ENCODE peak calls at places on chromosomes 3 and 15, in nine cellular contexts. One of them, this sample, is unnamed.
A peak's percentile ranks its signal among the peaks of the same experiment; 100 is the strongest.

GRCh38 chr15:31403606-31404005 is 77.0 kb downstream of the KLF13 start:
- DNase-seq in BE2C: no peak
- DNase-seq in pancreas: no peak
- DNase-seq in left lung: no peak
- DNase-seq in progenitor cell of endocrine pancreas: no peak
- DNase-seq in fibroblast of pulmonary artery: peak; percentile 75
- DNase-seq in nephron progenitor cell: no peak
- DNase-seq in lower lobe of right lung: no peak
- DNase-seq in AG04450: no peak
- DNase-seq in this sample: no peak

GRCh38 chr15:41581110-41581509 is 22.1 kb downstream of the TYRO3 start:
- DNase-seq in AG04450: no peak
- DNase-seq in lower lobe of right lung: no peak
- DNase-seq in progenitor cell of endocrine pancreas: no peak
- DNase-seq in nephron progenitor cell: no peak
- DNase-seq in BE2C: no peak
- DNase-seq in left lung: no peak
- DNase-seq in fibroblast of pulmonary artery: no peak
- DNase-seq in pancreas: no peak
- DNase-seq in this sample: no peak

GRCh38 chr15:70180186-70180875 is 82.6 kb upstream of the TLE3 start:
- DNase-seq in nephron progenitor cell: no peak
- DNase-seq in fibroblast of pulmonary artery: no peak
- DNase-seq in pancreas: no peak
- DNase-seq in lower lobe of right lung: no peak
- DNase-seq in left lung: no peak
- DNase-seq in progenitor cell of endocrine pancreas: no peak
- DNase-seq in AG04450: no peak
- DNase-seq in BE2C: no peak
- DNase-seq in this sample: no peak

GRCh38 chr3:134710313-134710680 is 59.5 kb upstream of the KY start:
- DNase-seq in BE2C: no peak
- DNase-seq in progenitor cell of endocrine pancreas: no peak
- DNase-seq in pancreas: no peak
- DNase-seq in AG04450: no peak
- DNase-seq in nephron progenitor cell: no peak
- DNase-seq in fibroblast of pulmonary artery: no peak
- DNase-seq in lower lobe of right lung: no peak
- DNase-seq in left lung: no peak
- DNase-seq in this sample: no peak

GRCh38 chr3:155230382-155230781 is 63.1 kb downstream of the STRIT1 start:
- DNase-seq in left lung: no peak
- DNase-seq in AG04450: no peak
- DNase-seq in pancreas: no peak
- DNase-seq in lower lobe of right lung: no peak
- DNase-seq in progenitor cell of endocrine pancreas: no peak
- DNase-seq in BE2C: no peak
- DNase-seq in fibroblast of pulmonary artery: peak; percentile 75
- DNase-seq in nephron progenitor cell: no peak
- DNase-seq in this sample: no peak

GRCh38 chr3:60757724-60758123 is 493.5 kb downstream of the FHIT start:
- DNase-seq in progenitor cell of endocrine pancreas: no peak
- DNase-seq in BE2C: no peak
- DNase-seq in pancreas: no peak
- DNase-seq in left lung: no peak
- DNase-seq in nephron progenitor cell: no peak
- DNase-seq in lower lobe of right lung: no peak
- DNase-seq in AG04450: no peak
- DNase-seq in fibroblast of pulmonary artery: no peak
- DNase-seq in this sample: no peak

GRCh38 chr3:106423321-106424225 is 554.8 kb upstream of the CBLB start:
- DNase-seq in lower lobe of right lung: no peak
- DNase-seq in pancreas: no peak
- DNase-seq in progenitor cell of endocrine pancreas: no peak
- DNase-seq in AG04450: no peak
- DNase-seq in fibroblast of pulmonary artery: peak; percentile 56
- DNase-seq in nephron progenitor cell: no peak
- DNase-seq in left lung: no peak
- DNase-seq in BE2C: no peak
- DNase-seq in this sample: no peak

GRCh38 chr3:27357665-27358258 is 11.4 kb downstream of the NEK10 start:
- DNase-seq in nephron progenitor cell: peak; percentile 45
- DNase-seq in left lung: peak; percentile 41
- DNase-seq in pancreas: peak; percentile 55
- DNase-seq in fibroblast of pulmonary artery: peak; percentile 76
- DNase-seq in AG04450: no peak
- DNase-seq in progenitor cell of endocrine pancreas: no peak
- DNase-seq in BE2C: peak; percentile 43
- DNase-seq in lower lobe of right lung: no peak
- DNase-seq in this sample: no peak

GRCh38 chr15:73305331-73306211 is 63.2 kb downstream of the HCN4 start:
- DNase-seq in AG04450: peak; percentile 13
- DNase-seq in fibroblast of pulmonary artery: peak; percentile 82
- DNase-seq in left lung: peak; percentile 49
- DNase-seq in nephron progenitor cell: peak; percentile 56
- DNase-seq in progenitor cell of endocrine pancreas: no peak
- DNase-seq in BE2C: peak; percentile 69
- DNase-seq in pancreas: no peak
- DNase-seq in lower lobe of right lung: no peak
- DNase-seq in this sample: peak; percentile 57

GRCh38 chr3:9828801-9829755 is 14.7 kb downstream of the RPUSD3 start:
- DNase-seq in fibroblast of pulmonary artery: no peak
- DNase-seq in AG04450: no peak
- DNase-seq in BE2C: no peak
- DNase-seq in left lung: no peak
- DNase-seq in pancreas: no peak
- DNase-seq in lower lobe of right lung: peak; percentile 38
- DNase-seq in nephron progenitor cell: no peak
- DNase-seq in progenitor cell of endocrine pancreas: no peak
- DNase-seq in this sample: no peak

GRCh38 chr15:98776607-98777281 is 128.4 kb downstream of the IGF1R start:
- DNase-seq in progenitor cell of endocrine pancreas: peak; percentile 37
- DNase-seq in pancreas: peak; percentile 58
- DNase-seq in BE2C: peak; percentile 51
- DNase-seq in left lung: peak; percentile 52
- DNase-seq in lower lobe of right lung: peak; percentile 66
- DNase-seq in fibroblast of pulmonary artery: peak; percentile 35
- DNase-seq in nephron progenitor cell: peak; percentile 68
- DNase-seq in AG04450: no peak
- DNase-seq in this sample: no peak

GRCh38 chr15:48109212-48109611 is 11.6 kb upstream of the SLC24A5 start:
- DNase-seq in AG04450: no peak
- DNase-seq in nephron progenitor cell: no peak
- DNase-seq in progenitor cell of endocrine pancreas: no peak
- DNase-seq in left lung: no peak
- DNase-seq in lower lobe of right lung: no peak
- DNase-seq in BE2C: peak; percentile 17
- DNase-seq in fibroblast of pulmonary artery: no peak
- DNase-seq in pancreas: no peak
- DNase-seq in this sample: no peak

GRCh38 chr15:48109856-48110531 is 10.8 kb upstream of the SLC24A5 start:
- DNase-seq in fibroblast of pulmonary artery: no peak
- DNase-seq in BE2C: no peak
- DNase-seq in left lung: no peak
- DNase-seq in progenitor cell of endocrine pancreas: no peak
- DNase-seq in lower lobe of right lung: no peak
- DNase-seq in nephron progenitor cell: no peak
- DNase-seq in AG04450: no peak
- DNase-seq in pancreas: no peak
- DNase-seq in this sample: no peak

GRCh38 chr15:48112242-48112641 is 8.5 kb upstream of the SLC24A5 start:
- DNase-seq in nephron progenitor cell: peak; percentile 24
- DNase-seq in left lung: no peak
- DNase-seq in BE2C: peak; percentile 62
- DNase-seq in AG04450: no peak
- DNase-seq in fibroblast of pulmonary artery: peak; percentile 39
- DNase-seq in pancreas: peak; percentile 25
- DNase-seq in lower lobe of right lung: no peak
- DNase-seq in progenitor cell of endocrine pancreas: peak; percentile 15
- DNase-seq in this sample: no peak
- TF ChIP-seq CTCF in nephron progenitor cell: peak; percentile 31
- TF ChIP-seq CTCF in left lung: no peak
- TF ChIP-seq CTCF in BE2C: peak; percentile 85
- TF ChIP-seq CTCF in AG04450: peak; percentile 62
- TF ChIP-seq CTCF in fibroblast of pulmonary artery: peak; percentile 51
- TF ChIP-seq CTCF in pancreas: no peak
- TF ChIP-seq CTCF in lower lobe of right lung: no peak
- TF ChIP-seq CTCF in progenitor cell of endocrine pancreas: peak; percentile 58
- TF ChIP-seq CTCF in this sample: peak; percentile 74

GRCh38 chr15:100572362-100572983 is 29.5 kb downstream of the LINS1 start:
- DNase-seq in nephron progenitor cell: no peak
- DNase-seq in progenitor cell of endocrine pancreas: no peak
- DNase-seq in AG04450: no peak
- DNase-seq in fibroblast of pulmonary artery: peak; percentile 55
- DNase-seq in BE2C: no peak
- DNase-seq in lower lobe of right lung: no peak
- DNase-seq in pancreas: no peak
- DNase-seq in left lung: no peak
- DNase-seq in this sample: no peak
- TF ChIP-seq CTCF in nephron progenitor cell: peak; percentile 45
- TF ChIP-seq CTCF in progenitor cell of endocrine pancreas: peak; percentile 52
- TF ChIP-seq CTCF in AG04450: peak; percentile 38
- TF ChIP-seq CTCF in fibroblast of pulmonary artery: peak; percentile 35
- TF ChIP-seq CTCF in BE2C: no peak
- TF ChIP-seq CTCF in lower lobe of right lung: peak; percentile 46
- TF ChIP-seq CTCF in pancreas: no peak
- TF ChIP-seq CTCF in left lung: peak; percentile 48
- TF ChIP-seq CTCF in this sample: peak; percentile 38

DNA sequence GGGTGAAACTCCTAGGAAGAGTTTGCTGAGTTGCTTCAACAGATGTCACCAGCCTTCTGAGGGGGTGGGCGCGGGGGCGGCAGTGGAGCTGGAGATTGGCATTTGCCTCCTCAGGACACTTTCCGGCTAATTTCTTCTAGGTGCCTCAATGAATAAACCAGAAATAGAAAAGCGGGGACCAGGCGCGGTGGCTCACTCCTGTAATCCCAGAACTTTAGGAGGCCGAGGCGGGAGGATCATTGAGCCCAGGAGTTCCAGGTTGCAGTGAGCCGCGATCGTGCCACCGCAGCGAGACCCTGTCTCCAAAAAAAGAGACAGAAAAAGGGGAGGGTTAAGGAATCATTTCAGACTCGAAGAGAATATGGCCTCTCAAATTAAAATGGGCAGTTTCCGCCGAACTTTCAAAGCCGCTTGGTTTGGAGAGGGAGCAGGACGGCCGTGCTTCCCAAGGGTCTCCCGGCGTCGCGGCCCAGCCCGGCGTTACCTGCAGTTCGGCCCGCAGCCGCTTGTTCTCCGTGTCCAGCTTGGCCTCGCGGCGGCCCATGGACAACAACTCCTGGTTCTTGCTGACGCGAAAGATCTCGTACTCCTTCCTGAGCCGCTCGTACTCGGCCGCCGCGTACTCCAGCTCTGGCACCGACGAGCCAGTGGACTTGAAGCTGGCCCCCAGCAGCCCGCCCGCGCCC is 587 bp downstream of the NPHP3 start:
- DNase-seq in AG04450: no peak
- DNase-seq in BE2C: peak; percentile 74
- DNase-seq in fibroblast of pulmonary artery: peak; percentile 76
- DNase-seq in nephron progenitor cell: peak; percentile 23
- DNase-seq in lower lobe of right lung: peak; percentile 87
- DNase-seq in progenitor cell of endocrine pancreas: peak; percentile 60
- DNase-seq in left lung: peak; percentile 78
- DNase-seq in pancreas: peak; percentile 75
- DNase-seq in this sample: no peak
- TF ChIP-seq CTCF in AG04450: peak; percentile 38
- TF ChIP-seq CTCF in BE2C: peak; percentile 10
- TF ChIP-seq CTCF in fibroblast of pulmonary artery: peak; percentile 33
- TF ChIP-seq CTCF in nephron progenitor cell: no peak
- TF ChIP-seq CTCF in lower lobe of right lung: peak; percentile 42
- TF ChIP-seq CTCF in progenitor cell of endocrine pancreas: peak; percentile 60
- TF ChIP-seq CTCF in left lung: no peak
- TF ChIP-seq CTCF in pancreas: peak; percentile 29
- TF ChIP-seq CTCF in this sample: no peak

DNA sequence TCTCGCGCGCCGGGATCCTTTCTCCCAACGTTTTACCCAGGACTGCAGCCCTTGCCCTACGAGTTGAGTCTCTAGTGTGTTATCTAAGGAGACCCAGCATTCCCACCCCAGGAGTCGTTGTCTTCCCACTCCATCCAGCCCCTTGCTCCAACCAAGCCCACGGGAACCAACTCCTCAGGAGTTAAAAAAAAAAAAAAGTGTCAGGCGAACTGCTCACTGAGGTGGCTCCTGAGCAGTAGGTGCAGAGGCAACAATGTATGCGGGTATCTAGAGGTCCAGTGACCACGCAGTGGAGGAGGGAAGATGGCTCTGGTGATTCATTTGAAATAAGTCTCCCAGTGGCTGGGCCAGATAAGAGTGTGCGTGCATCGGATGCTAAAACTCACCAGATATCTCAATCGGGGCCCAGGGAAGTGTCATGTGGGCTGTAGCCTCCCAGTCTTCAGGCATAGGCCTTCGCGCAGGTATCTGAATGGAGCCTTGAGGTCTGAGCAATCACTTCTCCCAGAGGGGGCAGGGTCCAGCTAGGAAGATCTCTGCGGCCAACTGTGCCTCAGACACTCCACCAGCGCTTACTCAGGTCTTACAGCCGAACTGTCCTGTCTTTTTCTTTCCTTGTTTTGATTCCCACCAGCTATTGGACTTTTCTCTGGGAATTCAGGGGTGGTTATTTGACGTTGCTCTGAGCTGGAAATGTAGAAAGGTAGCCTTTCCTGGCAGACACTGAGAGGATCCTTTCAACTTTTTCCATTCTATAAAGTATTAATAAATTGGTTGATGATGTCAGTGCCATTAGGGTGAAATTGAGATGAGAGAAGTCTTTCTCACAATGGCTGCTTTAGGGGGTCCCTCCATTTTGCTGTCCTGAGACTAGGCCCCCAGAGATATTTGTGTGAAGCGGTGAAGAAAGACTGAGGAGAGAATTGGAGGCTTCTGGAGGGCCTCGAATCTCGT is 21.0 kb downstream of the ZIC4 start:
- DNase-seq in fibroblast of pulmonary artery: no peak
- DNase-seq in BE2C: no peak
- DNase-seq in nephron progenitor cell: no peak
- DNase-seq in AG04450: no peak
- DNase-seq in pancreas: no peak
- DNase-seq in left lung: no peak
- DNase-seq in progenitor cell of endocrine pancreas: no peak
- DNase-seq in lower lobe of right lung: no peak
- DNase-seq in this sample: no peak
- TF ChIP-seq CTCF in fibroblast of pulmonary artery: no peak
- TF ChIP-seq CTCF in BE2C: no peak
- TF ChIP-seq CTCF in nephron progenitor cell: no peak
- TF ChIP-seq CTCF in AG04450: no peak
- TF ChIP-seq CTCF in pancreas: no peak
- TF ChIP-seq CTCF in left lung: no peak
- TF ChIP-seq CTCF in progenitor cell of endocrine pancreas: no peak
- TF ChIP-seq CTCF in lower lobe of right lung: no peak
- TF ChIP-seq CTCF in this sample: no peak

GRCh38 chr15:35514759-35515158 is 31.2 kb downstream of the DPH6 start:
- DNase-seq in progenitor cell of endocrine pancreas: no peak
- DNase-seq in pancreas: no peak
- DNase-seq in lower lobe of right lung: no peak
- DNase-seq in fibroblast of pulmonary artery: peak; percentile 29
- DNase-seq in nephron progenitor cell: no peak
- DNase-seq in left lung: no peak
- DNase-seq in AG04450: no peak
- DNase-seq in BE2C: no peak
- DNase-seq in this sample: no peak

GRCh38 chr15:35522061-35522460 is 23.9 kb downstream of the DPH6 start:
- DNase-seq in lower lobe of right lung: no peak
- DNase-seq in pancreas: no peak
- DNase-seq in BE2C: peak; percentile 57
- DNase-seq in nephron progenitor cell: no peak
- DNase-seq in left lung: no peak
- DNase-seq in progenitor cell of endocrine pancreas: no peak
- DNase-seq in fibroblast of pulmonary artery: peak; percentile 52
- DNase-seq in AG04450: peak; percentile 3
- DNase-seq in this sample: no peak

GRCh38 chr15:35519536-35520149 is 26.3 kb downstream of the DPH6 start:
- DNase-seq in left lung: no peak
- DNase-seq in AG04450: peak; percentile 18
- DNase-seq in pancreas: no peak
- DNase-seq in fibroblast of pulmonary artery: peak; percentile 81
- DNase-seq in lower lobe of right lung: no peak
- DNase-seq in progenitor cell of endocrine pancreas: no peak
- DNase-seq in nephron progenitor cell: no peak
- DNase-seq in BE2C: no peak
- DNase-seq in this sample: no peak
- TF ChIP-seq CTCF in left lung: peak; percentile 60
- TF ChIP-seq CTCF in AG04450: peak; percentile 70
- TF ChIP-seq CTCF in pancreas: peak; percentile 15
- TF ChIP-seq CTCF in fibroblast of pulmonary artery: peak; percentile 63
- TF ChIP-seq CTCF in lower lobe of right lung: peak; percentile 57
- TF ChIP-seq CTCF in progenitor cell of endocrine pancreas: peak; percentile 83
- TF ChIP-seq CTCF in nephron progenitor cell: peak; percentile 64
- TF ChIP-seq CTCF in BE2C: peak; percentile 70
- TF ChIP-seq CTCF in this sample: peak; percentile 76